ENCODE peak calls at places on chromosomes 6 and 20, in ten cellular contexts. E is H9; F is IMR-90; S is psoas muscle; N is naive thymus-derived CD4-positive, alpha-beta T cell; K is HL-60; O is A549; L is GM23248; Y is ovary; H is CD8-positive, alpha-beta T cell. Q is an unnamed sample.

GRCh38 chr20:32448306-32449056 is 90.3 kb downstream of the ASXL1 start:
- DNase-seq in E (no peak), F (no peak), S (no peak), N (no peak), K (no peak), O (no peak), L (peak), Y (peak), H (no peak), Q (no peak)

GRCh38 chr6:9192405-9192909 is 757.1 kb upstream of the SLC35B3 start:
- DNase-seq in E (no peak), F (no peak), S (no peak), N (no peak), K (no peak), O (peak), L (no peak), Y (no peak), H (no peak), Q (no peak)

GRCh38 chr6:147201885-147202515 is 2.2 kb upstream of the STXBP5 start:
- DNase-seq in E (peak), F (peak), S (peak), N (no peak), K (peak), O (peak), L (peak), Y (no peak), H (peak), Q (peak)

GRCh38 chr6:1081566-1081965 is 230.3 kb upstream of the FOXQ1 start:
- DNase-seq in E (no peak), F (peak), S (no peak), N (no peak), K (no peak), O (no peak), L (peak), Y (no peak), H (no peak), Q (no peak)

GRCh38 chr20:48772183-48772976 is 55.4 kb downstream of the PREX1 start:
- DNase-seq in E (no peak), F (no peak), S (peak), N (no peak), K (peak), O (no peak), L (no peak), Y (no peak), H (no peak), Q (peak)

GRCh38 chr20:40286991-40287531 is 402.0 kb downstream of the MAFB start:
- DNase-seq in E (no peak), F (no peak), S (peak), N (no peak), K (no peak), O (no peak), L (no peak), Y (peak), H (no peak), Q (no peak)

GRCh38 chr6:33344771-33345697 is 27.5 kb upstream of the ZBTB22 start:
- DNase-seq in E (peak), F (peak), S (peak), N (peak), K (peak), O (peak), L (peak), Y (peak), H (peak), Q (peak)

GRCh38 chr6:105226598-105227291 is 46.9 kb upstream of the POPDC3 start:
- DNase-seq in E (no peak), F (peak), S (no peak), N (no peak), K (no peak), O (no peak), L (peak), Y (no peak), H (no peak), Q (no peak)

GRCh38 chr6:13873288-13874190 is 51.2 kb upstream of the RNF182 start:
- DNase-seq in E (peak), F (no peak), S (peak), N (peak), K (peak), O (peak), L (peak), Y (peak), H (peak), Q (peak)

GRCh38 chr6:70166088-70166958 is 136.6 kb downstream of the COL9A1 start:
- DNase-seq in E (peak), F (peak), S (peak), N (no peak), K (peak), O (peak), L (peak), Y (no peak), H (peak), Q (no peak)

GRCh38 chr6:41689171-41690008 is 46.0 kb downstream of the TFEB start:
- DNase-seq in E (no peak), F (peak), S (no peak), N (no peak), K (no peak), O (no peak), L (peak), Y (no peak), H (no peak), Q (no peak)

GRCh38 chr6:149062653-149063348 is 254.7 kb upstream of the TAB2 start:
- DNase-seq in E (no peak), F (no peak), S (no peak), N (no peak), K (no peak), O (no peak), L (no peak), Y (no peak), H (no peak), Q (no peak)

GRCh38 chr20:53660078-53660909 is 66.7 kb upstream of the ZNF217 start:
- DNase-seq in E (peak), F (peak), S (peak), N (peak), K (no peak), O (peak), L (peak), Y (peak), H (peak), Q (no peak)

GRCh38 chr6:41836660-41837052 is 49.2 kb downstream of the TOMM6 start:
- DNase-seq in E (no peak), F (peak), S (no peak), N (no peak), K (no peak), O (no peak), L (peak), Y (no peak), H (no peak), Q (no peak)

GRCh38 chr20:57261488-57262243 is 4.8 kb downstream of the BMP7 start:
- DNase-seq in E (no peak), F (no peak), S (no peak), N (no peak), K (no peak), O (no peak), L (no peak), Y (no peak), H (no peak), Q (no peak)

GRCh38 chr20:51481311-51481997 is 61.1 kb downstream of the NFATC2 start:
- DNase-seq in E (no peak), F (no peak), S (no peak), N (peak), K (no peak), O (no peak), L (no peak), Y (no peak), H (peak), Q (peak)

GRCh38 chr20:33541797-33542196 is 51.9 kb downstream of the CBFA2T2 start:
- DNase-seq in E (no peak), F (no peak), S (no peak), N (no peak), K (no peak), O (no peak), L (no peak), Y (no peak), H (no peak), Q (no peak)

GRCh38 chr6:42211726-42212125 is 5.9 kb downstream of the MRPS10 start:
- DNase-seq in E (no peak), F (no peak), S (no peak), N (no peak), K (no peak), O (no peak), L (no peak), Y (no peak), H (no peak), Q (no peak)

GRCh38 chr20:25024171-25024570 is 31.6 kb upstream of the APMAP start:
- DNase-seq in E (no peak), F (no peak), S (no peak), N (no peak), K (no peak), O (no peak), L (no peak), Y (no peak), H (no peak), Q (no peak)

GRCh38 chr6:149452062-149452939 is 32.5 kb downstream of the ZC3H12D start:
- DNase-seq in E (no peak), F (no peak), S (no peak), N (no peak), K (no peak), O (no peak), L (no peak), Y (no peak), H (no peak), Q (no peak)

GRCh38 chr6:125316621-125317020 is 14.9 kb upstream of the HDDC2 start:
- DNase-seq in E (no peak), F (no peak), S (no peak), N (no peak), K (no peak), O (no peak), L (no peak), Y (no peak), H (no peak), Q (no peak)

GRCh38 chr20:57708694-57709673 is 831 bp downstream of the PMEPA1 start:
- DNase-seq in E (no peak), F (peak), S (peak), N (no peak), K (no peak), O (no peak), L (peak), Y (peak), H (peak), Q (peak)

DNA sequence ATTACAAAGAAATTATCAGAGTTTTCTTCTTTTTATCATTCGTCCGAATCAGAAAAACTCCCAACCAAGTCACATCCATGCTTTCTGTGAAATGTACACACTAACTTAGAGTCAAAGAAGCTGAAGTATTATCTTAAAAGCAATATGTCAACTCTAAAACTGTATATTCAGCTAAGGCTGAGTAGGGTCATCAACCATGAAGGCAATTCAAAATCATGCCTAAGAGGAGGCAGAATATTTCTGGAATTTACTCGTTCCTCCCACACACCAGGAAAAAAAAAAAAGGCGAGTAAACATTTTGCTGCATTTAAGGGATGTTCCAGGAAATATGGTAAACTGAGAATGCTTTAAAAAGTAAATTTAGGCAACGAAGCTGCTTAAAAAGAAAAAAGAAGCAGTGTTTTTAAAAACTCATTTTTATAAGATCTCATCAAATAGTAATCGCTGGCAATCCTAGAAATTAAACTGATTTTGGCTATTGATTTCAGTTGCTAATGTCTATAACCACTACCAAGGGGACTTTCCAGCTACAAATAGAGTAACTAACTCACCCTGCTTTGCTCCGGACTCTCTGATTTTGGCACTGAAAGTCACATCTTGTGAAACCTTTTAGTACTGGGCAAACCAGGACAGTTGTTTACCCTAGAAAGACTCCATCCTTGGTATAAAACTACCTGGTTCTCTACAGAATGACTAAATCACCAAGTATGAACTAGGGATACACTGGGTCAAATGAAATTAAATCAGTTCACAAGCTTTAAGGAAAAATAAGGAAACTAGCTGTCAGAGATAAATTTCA is 82.8 kb downstream of the MBOAT1 start:
- DNase-seq in E (no peak), F (peak), S (no peak), N (no peak), K (no peak), O (no peak), L (peak), Y (no peak), H (no peak), Q (no peak)
- H3K27ac ChIP-seq in E (no peak), F (no peak), S (no peak), N (no peak), K (no peak), O (peak), L (no peak), Y (peak), H (no peak), Q (no peak)

GRCh38 chr6:131139599-131139998 is 4.3 kb downstream of the AKAP7 start:
- DNase-seq in E (no peak), F (no peak), S (no peak), N (no peak), K (no peak), O (no peak), L (no peak), Y (no peak), H (no peak), Q (no peak)
- H3K27ac ChIP-seq in E (no peak), F (no peak), S (no peak), N (no peak), K (no peak), O (no peak), L (no peak), Y (no peak), H (no peak), Q (no peak)

GRCh38 chr6:108606130-108606797 is 45.5 kb downstream of the FOXO3 start:
- DNase-seq in E (no peak), F (no peak), S (no peak), N (no peak), K (no peak), O (no peak), L (no peak), Y (no peak), H (no peak), Q (no peak)

GRCh38 chr6:108610270-108610839 is 49.6 kb downstream of the FOXO3 start:
- DNase-seq in E (no peak), F (no peak), S (no peak), N (no peak), K (no peak), O (no peak), L (no peak), Y (no peak), H (no peak), Q (no peak)

GRCh38 chr6:108609276-108609769 is 48.6 kb downstream of the FOXO3 start:
- DNase-seq in E (no peak), F (peak), S (peak), N (no peak), K (no peak), O (no peak), L (peak), Y (no peak), H (no peak), Q (no peak)

GRCh38 chr6:108612852-108613251 is 52.1 kb downstream of the FOXO3 start:
- DNase-seq in E (no peak), F (no peak), S (no peak), N (no peak), K (no peak), O (no peak), L (no peak), Y (no peak), H (no peak), Q (no peak)

GRCh38 chr6:108608453-108609275 is 47.9 kb downstream of the FOXO3 start:
- DNase-seq in E (no peak), F (peak), S (no peak), N (no peak), K (no peak), O (no peak), L (no peak), Y (no peak), H (no peak), Q (no peak)
- H3K27ac ChIP-seq in E (no peak), F (no peak), S (peak), N (no peak), K (no peak), O (no peak), L (peak), Y (no peak), H (no peak), Q (no peak)

GRCh38 chr6:10541591-10541990 is 20.4 kb downstream of the GCNT2 start:
- DNase-seq in E (no peak), F (no peak), S (no peak), N (no peak), K (no peak), O (no peak), L (no peak), Y (no peak), H (no peak), Q (no peak)

GRCh38 chr6:10540073-10540746 is 19.1 kb downstream of the GCNT2 start:
- DNase-seq in E (no peak), F (no peak), S (no peak), N (no peak), K (no peak), O (no peak), L (no peak), Y (no peak), H (no peak), Q (no peak)

GRCh38 chr6:10543488-10543887 is 22.3 kb downstream of the GCNT2 start:
- DNase-seq in E (no peak), F (no peak), S (no peak), N (no peak), K (no peak), O (no peak), L (no peak), Y (no peak), H (no peak), Q (no peak)

GRCh38 chr6:10545482-10545881 is 24.3 kb downstream of the GCNT2 start:
- DNase-seq in E (no peak), F (no peak), S (no peak), N (no peak), K (no peak), O (no peak), L (no peak), Y (no peak), H (no peak), Q (no peak)

GRCh38 chr6:10542135-10542689 is 21.1 kb downstream of the GCNT2 start:
- DNase-seq in E (no peak), F (no peak), S (no peak), N (no peak), K (peak), O (no peak), L (no peak), Y (no peak), H (no peak), Q (no peak)
- H3K27ac ChIP-seq in E (no peak), F (no peak), S (no peak), N (no peak), K (no peak), O (no peak), L (no peak), Y (no peak), H (no peak), Q (no peak)

DNA sequence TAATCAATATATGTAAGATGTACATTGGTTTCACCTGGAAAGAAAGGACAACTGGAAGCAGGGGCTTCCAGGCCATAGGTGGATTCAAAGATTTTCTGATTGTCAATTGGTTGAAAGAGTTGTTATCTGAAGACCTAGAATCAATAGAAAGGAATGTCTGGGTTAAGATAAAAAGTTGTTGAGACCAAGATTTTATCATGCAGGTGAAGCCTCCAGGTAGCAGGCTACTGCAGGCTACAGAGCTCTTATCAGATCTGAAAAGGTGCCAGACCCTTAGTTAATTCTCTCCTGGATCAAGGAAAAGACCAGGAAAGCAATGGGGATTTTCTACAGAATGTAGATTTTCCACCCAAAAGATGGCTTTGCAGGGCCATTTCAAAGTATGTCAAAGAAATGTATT is 487.2 kb downstream of the BTBD3 start:
- DNase-seq in E (no peak), F (no peak), S (no peak), N (no peak), K (no peak), O (no peak), L (no peak), Y (no peak), H (no peak), Q (no peak)
- H3K27ac ChIP-seq in E (no peak), F (no peak), S (no peak), N (no peak), K (no peak), O (no peak), L (no peak), Y (no peak), H (no peak), Q (no peak)

GRCh38 chr20:35663516-35663812 is 1.2 kb downstream of the CPNE1 start:
- DNase-seq in E (no peak), F (peak), S (no peak), N (no peak), K (no peak), O (no peak), L (peak), Y (no peak), H (no peak), Q (no peak)

GRCh38 chr20:35663813-35664543 is 722 bp downstream of the CPNE1 start:
- DNase-seq in E (peak), F (peak), S (peak), N (peak), K (peak), O (peak), L (peak), Y (peak), H (peak), Q (peak)

GRCh38 chr20:35662541-35662940 is 2.2 kb downstream of the CPNE1 start:
- DNase-seq in E (no peak), F (no peak), S (no peak), N (no peak), K (no peak), O (no peak), L (peak), Y (no peak), H (no peak), Q (no peak)

GRCh38 chr20:35665949-35666288 is 1.2 kb upstream of the CPNE1 start:
- DNase-seq in E (no peak), F (no peak), S (no peak), N (no peak), K (no peak), O (no peak), L (no peak), Y (peak), H (no peak), Q (no peak)

DNA sequence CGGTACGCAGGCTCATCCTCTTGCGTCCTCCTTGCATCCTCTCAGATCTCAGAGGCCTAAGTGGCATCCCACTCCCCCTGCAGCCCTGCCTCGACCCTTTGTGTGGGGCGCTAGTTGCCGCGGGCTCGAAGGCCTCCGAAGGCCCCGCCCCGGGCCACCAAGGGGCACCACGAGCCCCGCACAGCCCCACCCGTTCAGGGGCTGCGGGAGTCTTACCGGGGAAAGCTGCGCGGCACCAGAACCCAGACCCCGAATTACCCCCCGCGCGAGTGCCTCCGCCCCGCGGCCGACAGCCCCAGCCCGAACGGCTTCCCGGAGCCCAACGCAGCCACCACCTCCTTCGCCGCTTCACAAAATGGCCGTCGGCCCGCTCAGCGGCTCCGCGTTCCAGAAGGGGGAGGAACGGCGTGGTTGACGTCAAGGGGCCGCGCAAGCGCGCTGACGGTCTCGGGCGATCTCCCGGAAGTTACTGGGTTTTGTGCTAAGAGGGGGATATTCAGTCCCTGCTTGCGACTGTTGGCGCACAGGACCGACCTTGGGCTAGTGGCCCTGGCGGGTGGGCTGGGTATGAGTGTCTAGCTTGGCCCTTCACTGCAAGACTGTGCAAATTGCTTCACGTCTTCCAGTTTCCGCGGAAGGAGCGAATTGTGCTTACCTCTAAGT is at the start of the genes CPNE1 and RBM12:
- DNase-seq in E (peak), F (peak), S (peak), N (peak), K (peak), O (peak), L (peak), Y (peak), H (peak), Q (peak)
- H3K27ac ChIP-seq in E (peak), F (peak), S (peak), N (peak), K (peak), O (peak), L (peak), Y (peak), H (peak), Q (peak)